ENCODE peak calls at places on chromosome X, in nine cellular contexts. Q is right lobe of liver, V is fibroblast of lung, S is left ventricle myocardium inferior, L is mesenchymal stem cell, R is lower lobe of right lung, H is pancreas, Z is left lung, P is OCI-LY7. W is an unnamed sample.

GRCh38 chrX:44874481-44875184 is 1.6 kb downstream of the KDM6A start:
- DNase-seq in R (no peak), S (no peak), Z (no peak), L (peak; percentile 65), P (peak; percentile 37), V (peak; percentile 37), H (peak; percentile 9), Q (no peak), W (no peak)

GRCh38 chrX:17596051-17596450 is 141.2 kb upstream of the SCML1 start:
- DNase-seq in L (no peak), H (no peak), R (no peak), Z (no peak), V (no peak), Q (no peak), P (no peak), S (no peak), W (no peak)

GRCh38 chrX:134868766-134869495 is 121.9 kb upstream of the SMIM10 start:
- DNase-seq in Z (no peak), H (no peak), V (peak; percentile 94), R (no peak), L (peak; percentile 91), S (no peak), P (no peak), Q (no peak), W (no peak)

GRCh38 chrX:134718329-134719317 is 60.4 kb upstream of the PLAC1 start:
- DNase-seq in V (peak; percentile 89), S (no peak), Q (no peak), H (peak; percentile 11), P (peak; percentile 7), L (peak; percentile 94), Z (no peak), R (peak; percentile 49), W (peak; percentile 62)

GRCh38 chrX:29903365-29903764 is 312.0 kb upstream of the MAGEB2 start:
- DNase-seq in H (no peak), L (peak; percentile 8), Q (no peak), P (no peak), Z (no peak), R (no peak), S (no peak), V (peak; percentile 38), W (no peak)

GRCh38 chrX:155841232-155841631 is 39.9 kb upstream of the VAMP7 start:
- DNase-seq in V (no peak), P (no peak), Z (no peak), Q (no peak), R (no peak), S (no peak), H (no peak), L (no peak), W (no peak)

GRCh38 chrX:130108647-130109428 is 1.5 kb downstream of the ELF4 start:
- DNase-seq in L (no peak), Z (peak; percentile 80), H (no peak), P (peak; percentile 53), R (peak; percentile 72), Q (no peak), S (peak; percentile 39), V (no peak), W (no peak)

GRCh38 chrX:107672955-107673378 is 44.7 kb downstream of the PRPS1 start:
- DNase-seq in R (peak; percentile 86), V (peak; percentile 83), P (peak; percentile 83), S (peak; percentile 67), Q (peak; percentile 73), H (peak; percentile 50), L (peak; percentile 93), Z (peak; percentile 83), W (peak; percentile 84)

GRCh38 chrX:11899091-11899490 is 141.1 kb downstream of the MSL3 start:
- DNase-seq in L (peak; percentile 6), S (no peak), V (peak; percentile 33), P (no peak), H (no peak), Q (no peak), Z (no peak), R (no peak), W (no peak)

GRCh38 chrX:37958493-37959211 is 47.7 kb upstream of the SYTL5 start:
- DNase-seq in Q (no peak), H (no peak), Z (no peak), L (peak; percentile 6), P (no peak), R (no peak), S (no peak), V (no peak), W (no peak)

GRCh38 chrX:129961180-129962083 is 21.0 kb upstream of the BCORL1 start:
- DNase-seq in S (peak; percentile 44), Z (peak; percentile 92), R (peak; percentile 87), L (peak; percentile 35), H (peak; percentile 67), P (peak; percentile 88), Q (peak; percentile 72), V (no peak), W (no peak)

GRCh38 chrX:115364625-115365024 is 75.1 kb downstream of the LUZP4 start:
- DNase-seq in Z (no peak), V (peak; percentile 19), Q (no peak), R (no peak), L (no peak), S (no peak), H (no peak), P (no peak), W (no peak)

GRCh38 chrX:152810403-152810802 is 20.2 kb downstream of the CETN2 start:
- DNase-seq in V (no peak), H (no peak), Q (no peak), R (no peak), P (no peak), L (no peak), Z (no peak), S (no peak), W (no peak)

GRCh38 chrX:431032-431431 is 44.3 kb upstream of the PPP2R3B start:
- DNase-seq in Z (no peak), Q (no peak), R (peak; percentile 24), H (no peak), S (no peak), P (no peak), L (no peak), V (no peak), W (no peak)

GRCh38 chrX:21657318-21658151 is 595 bp downstream of the KLHL34 start:
- DNase-seq in Z (peak; percentile 25), R (no peak), P (no peak), S (no peak), H (no peak), V (no peak), Q (no peak), L (no peak), W (no peak)

GRCh38 chrX:153554519-153555167 is 37.2 kb downstream of the ATP2B3 start:
- DNase-seq in Q (peak; percentile 57), H (peak; percentile 41), L (peak; percentile 49), Z (no peak), R (peak; percentile 61), V (peak; percentile 41), P (peak; percentile 53), S (peak; percentile 64), W (no peak)

GRCh38 chrX:100731441-100732281 is at the start of gene SYTL4:
- DNase-seq in L (no peak), S (peak; percentile 23), P (no peak), R (peak; percentile 46), V (no peak), Z (peak; percentile 62), H (peak; percentile 20), Q (peak; percentile 62), W (no peak)

GRCh38 chrX:111270339-111270738 is at the start of gene CAPN6:
- DNase-seq in Q (no peak), L (peak; percentile 12), R (no peak), P (no peak), S (no peak), H (peak; percentile 9), Z (no peak), V (no peak), W (peak; percentile 31)

GRCh38 chrX:145613894-145614293 is 203.7 kb upstream of the SLITRK2 start:
- DNase-seq in Z (no peak), R (no peak), P (no peak), H (no peak), V (no peak), L (no peak), S (no peak), Q (no peak), W (no peak)
- H3K9me3 ChIP-seq in Z (no peaks in the 10 kb centered on the region), R (no peaks in the 10 kb centered on the region), P (no peaks in the 10 kb centered on the region), H (no peaks in the 10 kb centered on the region), V (no peaks in the 10 kb centered on the region), L (no peaks in the 10 kb centered on the region), S (no peaks in the 10 kb centered on the region), Q (no peaks in the 10 kb centered on the region), W (no peaks in the 10 kb centered on the region)

GRCh38 chrX:86241547-86241946 is 93.3 kb downstream of the DACH2 start:
- DNase-seq in R (no peak), H (no peak), P (no peak), L (no peak), Z (no peak), Q (no peak), V (no peak), S (no peak), W (no peak)
- H3K9me3 ChIP-seq in R (no peaks in the 10 kb centered on the region), H (no peaks in the 10 kb centered on the region), P (no peaks in the 10 kb centered on the region), L (peaks cover 11% of the 10 kb centered on the region), Z (no peaks in the 10 kb centered on the region), Q (peaks cover 5% of the 10 kb centered on the region), V (no peaks in the 10 kb centered on the region), S (peaks cover 3% of the 10 kb centered on the region), W (no peaks in the 10 kb centered on the region)

DNA sequence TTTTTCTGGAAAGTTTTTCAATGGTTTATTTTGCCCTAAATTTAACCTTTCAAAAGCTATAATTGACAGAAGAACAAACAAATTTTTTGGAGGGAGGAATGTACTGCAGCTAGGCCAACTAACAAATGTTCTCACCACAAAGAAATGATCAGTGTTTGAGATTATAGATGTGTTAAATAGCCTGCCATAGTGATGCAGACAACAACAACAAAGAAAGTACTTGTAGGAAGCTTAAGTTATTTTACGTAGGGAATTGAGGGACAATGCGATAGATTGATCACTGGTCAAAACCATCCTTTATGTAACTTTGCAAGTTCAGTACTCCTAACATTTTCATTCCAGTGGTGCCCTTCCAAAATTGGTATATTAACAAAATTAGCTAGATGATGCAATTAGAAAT is 340.4 kb downstream of the SH3BGRL start:
- DNase-seq in V (no peak), L (no peak), Q (no peak), S (no peak), H (no peak), P (no peak), Z (no peak), R (no peak), W (no peak)
- H3K9me3 ChIP-seq in V (no peaks in the 10 kb centered on the region), L (peaks cover 22% of the 10 kb centered on the region), Q (no peaks in the 10 kb centered on the region), S (peaks cover 14% of the 10 kb centered on the region), H (no peaks in the 10 kb centered on the region), P (no peaks in the 10 kb centered on the region), Z (no peaks in the 10 kb centered on the region), R (no peaks in the 10 kb centered on the region), W (no peaks in the 10 kb centered on the region)

GRCh38 chrX:13069771-13070410 is 25.5 kb upstream of the FAM9C start:
- DNase-seq in V (peak; percentile 56), Q (no peak), S (no peak), Z (no peak), L (no peak), R (no peak), P (no peak), H (no peak), W (no peak)

GRCh38 chrX:13064599-13065143 is 20.3 kb upstream of the FAM9C start:
- DNase-seq in V (peak; percentile 93), R (no peak), P (no peak), S (no peak), H (no peak), L (peak; percentile 73), Q (no peak), Z (no peak), W (no peak)

GRCh38 chrX:13067842-13068241 is 23.4 kb upstream of the FAM9C start:
- DNase-seq in L (no peak), H (no peak), P (no peak), R (no peak), Z (no peak), Q (no peak), V (no peak), S (no peak), W (no peak)

GRCh38 chrX:13066391-13066790 is 22.0 kb upstream of the FAM9C start:
- DNase-seq in L (no peak), Q (no peak), S (no peak), R (no peak), V (no peak), P (no peak), H (no peak), Z (no peak), W (no peak)

GRCh38 chrX:13068651-13069050 is 24.2 kb upstream of the FAM9C start:
- DNase-seq in L (no peak), H (no peak), R (no peak), P (no peak), Z (no peak), V (no peak), S (no peak), Q (no peak), W (no peak)
- H3K9me3 ChIP-seq in L (peaks cover 18% of the 10 kb centered on the region), H (no peaks in the 10 kb centered on the region), R (no peaks in the 10 kb centered on the region), P (no peaks in the 10 kb centered on the region), Z (no peaks in the 10 kb centered on the region), V (no peaks in the 10 kb centered on the region), S (peaks cover 17% of the 10 kb centered on the region), Q (peaks cover 2% of the 10 kb centered on the region), W (no peaks in the 10 kb centered on the region)